ENCODE peak calls at places on chromosome 18, in six cellular contexts. G is heart right ventricle, E is left ventricle myocardium inferior, W is kidney epithelial cell, S is neural progenitor cell, A is pancreas. F is an unnamed sample. For H3K36me3, the result is how much of the 10 kb centered on the place peaks cover.

GRCh38 chr18:33708876-33709275 is 130.9 kb downstream of the ASXL3 start:
- DNase-seq in S (no peak), A (no peak), G (no peak), W (no peak), E (no peak), F (no peak)

GRCh38 chr18:5058768-5059539 is 138.1 kb downstream of the AKAIN1 start:
- DNase-seq in S (no peak), E (peak), W (no peak), G (no peak), A (no peak), F (no peak)

GRCh38 chr18:13614701-13615288 is 111.6 kb downstream of the FAM210A start:
- DNase-seq in W (no peak), A (no peak), S (no peak), G (no peak), E (no peak), F (no peak)

GRCh38 chr18:2919600-2919999 is 72.8 kb downstream of the EMILIN2 start:
- DNase-seq in E (no peak), G (no peak), S (no peak), W (no peak), A (no peak), F (no peak)

GRCh38 chr18:36808681-36809080 is 20.1 kb downstream of the TPGS2 start:
- DNase-seq in A (no peak), G (no peak), S (no peak), E (no peak), W (no peak), F (no peak)

GRCh38 chr18:44729631-44730101 is 49.0 kb downstream of the SETBP1 start:
- DNase-seq in S (no peak), W (no peak), G (no peak), E (no peak), A (no peak), F (no peak)

GRCh38 chr18:33673689-33674088 is 95.7 kb downstream of the ASXL3 start:
- DNase-seq in G (no peak), A (no peak), W (no peak), E (no peak), S (peak), F (no peak)

GRCh38 chr18:62425465-62426190 is 97.2 kb upstream of the ZCCHC2 start:
- DNase-seq in W (peak), E (peak), A (peak), G (no peak), S (peak), F (peak)

GRCh38 chr18:62365420-62365819 is 40.3 kb downstream of the TNFRSF11A start:
- DNase-seq in E (no peak), S (no peak), G (no peak), W (no peak), A (no peak), F (no peak)

GRCh38 chr18:7658701-7659100 is 91.6 kb downstream of the PTPRM start:
- DNase-seq in A (no peak), W (no peak), E (no peak), S (no peak), G (no peak), F (no peak)

GRCh38 chr18:72830109-72830508 is 37.7 kb downstream of the NETO1 start:
- DNase-seq in G (peak), S (peak), E (peak), W (no peak), A (no peak), F (no peak)

GRCh38 chr18:77218642-77219041 is 31.0 kb upstream of the GALR1 start:
- DNase-seq in E (no peak), S (no peak), A (no peak), G (no peak), W (no peak), F (no peak)

GRCh38 chr18:39620551-39621168 is 2055.1 kb upstream of the CELF4 start:
- DNase-seq in A (no peak), W (no peak), G (no peak), E (no peak), S (no peak), F (no peak)

GRCh38 chr18:24878289-24878688 is 417.9 kb downstream of the HRH4 start:
- DNase-seq in S (peak), W (no peak), E (no peak), A (no peak), G (no peak), F (no peak)

GRCh38 chr18:45689386-45689785 is 34.6 kb upstream of the SLC14A1 start:
- DNase-seq in G (no peak), W (no peak), E (no peak), S (no peak), A (no peak), F (no peak)

GRCh38 chr18:50816767-50817166 is 3.0 kb downstream of the MRO start:
- DNase-seq in A (no peak), G (no peak), W (peak), E (no peak), S (peak), F (no peak)

GRCh38 chr18:40935423-40935822 is 1019.6 kb upstream of the PIK3C3 start:
- DNase-seq in A (no peak), E (no peak), W (no peak), G (no peak), S (peak), F (peak)

GRCh38 chr18:32383040-32383819 is 87.5 kb downstream of the GAREM1 start:
- DNase-seq in E (no peak), W (peak), G (no peak), A (peak), S (no peak), F (no peak)

GRCh38 chr18:274313-274712 is 6.5 kb upstream of the THOC1 start:
- DNase-seq in W (no peak), G (no peak), E (no peak), S (no peak), A (no peak), F (no peak)

GRCh38 chr18:4394700-4395099 is 60.4 kb downstream of the DLGAP1 start:
- DNase-seq in S (no peak), E (no peak), W (no peak), A (no peak), G (no peak), F (no peak)

GRCh38 chr18:54150226-54150625 is 74.2 kb downstream of the MBD2 start:
- DNase-seq in S (no peak), E (no peak), W (no peak), G (no peak), A (no peak), F (no peak)

GRCh38 chr18:35710581-35710980 is 129.0 kb downstream of the GALNT1 start:
- DNase-seq in G (no peak), E (no peak), W (no peak), S (no peak), A (no peak), F (no peak)

GRCh38 chr18:50987261-50987660 is 19.4 kb downstream of the ELAC1 start:
- DNase-seq in S (no peak), E (no peak), A (no peak), W (no peak), G (no peak), F (no peak)

GRCh38 chr18:34990571-34990970 is 50.6 kb upstream of the MAPRE2 start:
- DNase-seq in A (no peak), W (no peak), S (no peak), G (no peak), E (no peak), F (no peak)

GRCh38 chr18:63135101-63135500 is 184.5 kb downstream of the BCL2 start:
- DNase-seq in W (no peak), G (no peak), A (no peak), E (no peak), S (no peak), F (no peak)

GRCh38 chr18:32576296-32576916 is 105.7 kb upstream of the GAREM1 start:
- DNase-seq in W (peak), A (no peak), S (peak), G (no peak), E (no peak), F (no peak)

GRCh38 chr18:21000667-21001066 is 110.9 kb downstream of the ROCK1 start:
- DNase-seq in G (no peak), A (no peak), W (no peak), S (no peak), E (no peak), F (no peak)

GRCh38 chr18:46332956-46333355 is 228.8 kb downstream of the HAUS1 start:
- DNase-seq in S (peak), A (peak), W (no peak), G (no peak), E (no peak), F (no peak)

GRCh38 chr18:28682912-28683311 is 506.0 kb upstream of the CDH2 start:
- DNase-seq in W (no peak), S (no peak), E (no peak), A (no peak), G (no peak), F (no peak)

GRCh38 chr18:44826418-44827259 is 146.0 kb downstream of the SETBP1 start:
- DNase-seq in E (peak), G (no peak), W (peak), S (peak), A (peak), F (no peak)

GRCh38 chr18:37778417-37779165 is 213.0 kb upstream of the CELF4 start:
- DNase-seq in E (peak), W (no peak), S (peak), A (peak), G (peak), F (peak)

GRCh38 chr18:13235981-13236380 is 17.4 kb downstream of the LDLRAD4 start:
- DNase-seq in G (peak), S (no peak), A (no peak), W (no peak), E (peak), F (peak)

GRCh38 chr18:55478301-55478660 is 109.7 kb downstream of the TCF4 start:
- DNase-seq in A (no peak), G (no peak), W (no peak), E (no peak), S (no peak), F (no peak)

GRCh38 chr18:55475916-55476315 is 112.1 kb downstream of the TCF4 start:
- DNase-seq in A (no peak), W (no peak), S (no peak), G (no peak), E (no peak), F (no peak)

GRCh38 chr18:55479656-55480420 is 108.2 kb downstream of the TCF4 start:
- DNase-seq in G (no peak), E (no peak), S (no peak), W (no peak), A (no peak), F (no peak)

GRCh38 chr18:55475467-55475866 is 112.5 kb downstream of the TCF4 start:
- DNase-seq in E (no peak), W (no peak), G (no peak), A (no peak), S (no peak), F (no peak)

DNA sequence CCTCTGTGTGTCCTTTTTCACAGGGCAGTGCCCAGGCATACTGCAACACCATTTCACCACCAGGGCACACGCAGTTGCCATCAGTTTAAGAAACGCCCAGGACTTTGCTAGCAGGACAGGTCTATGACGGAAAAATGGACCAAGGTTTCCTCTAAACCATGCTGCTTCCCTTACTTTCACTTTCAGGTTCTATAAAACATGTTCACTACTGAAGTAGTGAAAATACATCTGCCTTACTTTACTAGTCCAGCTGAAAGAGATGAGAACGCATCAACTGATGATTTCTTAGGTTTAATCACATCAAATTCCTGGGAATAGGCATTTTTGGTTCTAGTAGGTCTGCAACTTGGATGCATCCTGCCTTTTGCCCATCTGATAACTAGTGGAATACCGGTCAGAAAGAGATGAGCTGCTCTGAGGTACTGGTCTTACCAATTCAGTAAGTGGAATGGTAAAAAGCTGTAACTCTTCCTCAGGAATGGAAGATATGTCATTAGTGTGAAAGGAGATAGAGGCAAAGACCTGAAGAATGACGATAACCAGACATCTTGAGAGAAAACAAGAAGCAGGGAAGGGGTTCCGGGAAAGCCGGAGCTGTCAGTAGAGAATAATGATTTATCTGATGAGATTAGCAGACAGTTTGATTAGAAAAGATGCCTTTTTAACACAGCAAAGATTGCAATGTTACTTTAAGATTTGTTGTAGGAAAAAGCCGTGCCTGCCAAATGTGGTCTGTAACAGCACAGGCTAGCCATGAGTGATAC is 110.3 kb downstream of the TCF4 start:
- DNase-seq in A (peak), G (no peak), W (peak), S (no peak), E (no peak), F (peak)
- TF ChIP-seq CTCF in A (no peak), G (no peak), W (peak), S (no peak), E (peak), F (no peak)

GRCh38 chr18:79974025-79974424 is 9.6 kb downstream of the HSBP1L1 start:
- DNase-seq in E (no peak), A (no peak), S (no peak), G (no peak), W (no peak), F (no peak)

GRCh38 chr18:79971986-79972385 is 7.5 kb downstream of the HSBP1L1 start:
- DNase-seq in A (no peak), E (no peak), G (no peak), W (no peak), S (no peak), F (no peak)

GRCh38 chr18:79971211-79971952 is 6.9 kb downstream of the HSBP1L1 start:
- DNase-seq in W (no peak), G (no peak), S (no peak), A (no peak), E (no peak), F (no peak)

GRCh38 chr18:79973517-79973916 is 9.1 kb downstream of the HSBP1L1 start:
- DNase-seq in E (no peak), W (no peak), A (no peak), G (no peak), S (no peak), F (no peak)

DNA sequence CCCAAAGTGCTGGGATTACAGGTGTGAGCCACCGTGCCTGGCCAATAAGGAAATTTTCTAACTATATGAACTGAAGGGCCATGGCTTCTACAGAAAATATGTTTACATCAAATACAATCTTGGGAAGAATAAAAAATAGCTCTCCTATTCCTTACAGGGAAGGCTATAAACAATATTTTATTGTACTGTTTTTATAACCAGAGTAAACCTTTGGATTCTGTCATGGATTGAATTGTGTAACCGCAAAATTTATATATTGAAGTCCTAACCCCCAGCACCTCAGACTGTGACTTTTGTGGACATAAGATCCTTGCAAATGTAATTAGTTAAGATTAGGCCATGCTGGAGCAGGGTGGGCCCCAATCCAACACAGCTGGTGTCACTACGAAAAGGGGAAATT is 8.3 kb downstream of the HSBP1L1 start:
- DNase-seq in G (no peak), W (no peak), E (no peak), S (no peak), A (no peak), F (no peak)
- H3K36me3 ChIP-seq in G (under half), W (under half), E (half or more), S (under half), A (under half), F (under half)

DNA sequence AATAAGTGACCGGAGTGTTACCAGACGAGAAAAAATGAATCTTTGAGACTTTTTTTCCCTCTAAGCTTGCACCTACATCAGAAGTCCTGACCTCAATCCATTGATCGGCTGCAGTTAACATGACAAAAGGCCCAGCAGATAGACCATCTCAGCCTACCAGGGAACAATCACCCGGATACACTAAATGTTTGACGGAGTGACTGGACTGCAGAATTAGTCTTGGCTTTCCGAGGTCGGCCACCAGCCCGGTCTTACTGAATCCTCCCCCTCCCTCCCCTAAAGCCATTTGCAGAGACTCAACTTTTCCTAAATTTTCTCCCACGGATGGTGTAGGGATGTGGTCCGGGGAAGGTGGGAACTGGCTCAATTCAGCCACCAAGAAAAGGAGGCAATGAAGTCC is 309.9 kb upstream of the SKOR2 start:
- DNase-seq in W (no peak), S (peak), A (no peak), E (no peak), G (no peak), F (no peak)
- H3K4me3 ChIP-seq in W (no peak), S (no peak), A (no peak), E (no peak), G (no peak), F (no peak)

GRCh38 chr18:58671122-58671940 is at the start of gene MALT1:
- DNase-seq in E (peak), S (peak), A (peak), G (peak), W (peak), F (peak)
- TF ChIP-seq CTCF in E (peak), S (peak), A (no peak), G (no peak), W (no peak), F (no peak)

GRCh38 chr18:8823530-8823929 is 118.2 kb downstream of the MTCL1 start:
- DNase-seq in G (no peak), W (no peak), E (no peak), A (no peak), S (no peak), F (no peak)
- H3K36me3 ChIP-seq in G (under half), W (under half), E (under half), A (under half), S (under half), F (under half)

GRCh38 chr18:22710628-22711380 is 222.3 kb upstream of the RBBP8 start:
- DNase-seq in A (peak), E (peak), G (peak), W (no peak), S (peak), F (peak)

GRCh38 chr18:22709288-22710060 is 223.7 kb upstream of the RBBP8 start:
- DNase-seq in S (no peak), W (peak), E (no peak), G (no peak), A (no peak), F (no peak)

GRCh38 chr18:22713511-22713910 is 219.6 kb upstream of the RBBP8 start:
- DNase-seq in S (no peak), W (no peak), E (no peak), A (no peak), G (no peak), F (no peak)

GRCh38 chr18:22711381-22711717 is 221.8 kb upstream of the RBBP8 start:
- DNase-seq in A (no peak), E (no peak), S (no peak), G (no peak), W (peak), F (no peak)
- H3K4me3 ChIP-seq in A (no peak), E (peak), S (no peak), G (peak), W (peak), F (no peak)